ENCODE peak calls at places on chromosome 2, in ten cellular contexts. J is B cell; W is activated CD8-positive, alpha-beta T cell treated with anti-CD3 and anti-CD28 coated beads for 36 hours; B is HCEC 1CT; Z is T follicular helper cell; N is hippocampal formation; Q is neural progenitor cell; D is stimulated activated CD4-positive, alpha-beta T cell treated with anti-CD3 and anti-CD28 coated beads, Interleukin-4, amount 100 ng/mL, for 48 hours; O is NCI-H1092; F is activated B cell treated with CpG ODN at 0.5 μM for 24 hours. V is an unnamed sample.

GRCh38 chr2:190783513-190784263 is 96.9 kb upstream of the GLS start:
- DNase-seq in Z (no peak), J (no peak), W (no peak), Q (no peak), F (no peak), B (no peak), N (no peak), O (no peak), D (no peak), V (no peak)

GRCh38 chr2:28615691-28616090 is 119.8 kb downstream of the PLB1 start:
- DNase-seq in B (no peak), D (no peak), O (no peak), F (no peak), W (no peak), N (no peak), J (no peak), Z (no peak), Q (no peak), V (no peak)

GRCh38 chr2:54570925-54571694 is 115.0 kb downstream of the SPTBN1 start:
- DNase-seq in W (peak), N (no peak), F (no peak), D (peak), Z (peak), Q (no peak), J (peak), B (peak), O (no peak), V (peak)

GRCh38 chr2:130776550-130776949 is 21.2 kb downstream of the AMER3 start:
- DNase-seq in D (no peak), O (peak), Q (no peak), N (no peak), W (no peak), Z (no peak), J (no peak), B (no peak), F (no peak), V (no peak)

GRCh38 chr2:221529943-221530652 is 42.0 kb downstream of the EPHA4 start:
- DNase-seq in W (no peak), Z (no peak), O (no peak), Q (no peak), D (no peak), N (no peak), F (no peak), B (peak), J (no peak), V (no peak)

GRCh38 chr2:240420206-240420899 is 15.1 kb upstream of the GPC1 start:
- DNase-seq in W (no peak), B (no peak), Z (no peak), F (peak), O (no peak), D (no peak), N (no peak), J (no peak), Q (no peak), V (no peak)

GRCh38 chr2:54572636-54573531 is 116.8 kb downstream of the SPTBN1 start:
- DNase-seq in Z (no peak), J (no peak), W (peak), Q (no peak), N (no peak), F (no peak), D (peak), B (peak), O (no peak), V (no peak)

GRCh38 chr2:56460508-56460907 is 276.7 kb downstream of the CCDC85A start:
- DNase-seq in F (no peak), J (no peak), B (no peak), N (no peak), Q (no peak), W (no peak), O (no peak), D (no peak), Z (no peak), V (no peak)

GRCh38 chr2:55894720-55895119 is 28.9 kb downstream of the EFEMP1 start:
- DNase-seq in W (no peak), F (no peak), B (no peak), O (no peak), N (no peak), D (no peak), Q (no peak), Z (no peak), J (no peak), V (no peak)

GRCh38 chr2:109171444-109172334 is 42.7 kb downstream of the SH3RF3 start:
- DNase-seq in J (no peak), Q (no peak), Z (no peak), W (no peak), O (no peak), B (peak), N (no peak), F (no peak), D (no peak), V (no peak)

GRCh38 chr2:146523218-146523617 is 1321.6 kb upstream of the ACVR2A start:
- DNase-seq in Z (no peak), Q (no peak), F (no peak), B (peak), W (no peak), O (no peak), J (no peak), N (peak), D (no peak), V (no peak)

GRCh38 chr2:133810559-133810958 is 242.3 kb upstream of the NCKAP5 start:
- DNase-seq in Q (no peak), F (no peak), B (no peak), W (no peak), D (no peak), J (no peak), N (no peak), Z (no peak), O (no peak), V (no peak)

GRCh38 chr2:225025917-225026571 is 16.2 kb downstream of the DOCK10 start:
- DNase-seq in Q (no peak), N (no peak), B (peak), O (no peak), J (no peak), D (no peak), F (no peak), Z (no peak), W (no peak), V (no peak)

GRCh38 chr2:231709636-231709980 is 1.3 kb downstream of the PTMA start:
- DNase-seq in O (peak), B (peak), F (no peak), J (no peak), Q (peak), Z (no peak), D (peak), N (no peak), W (peak), V (peak)

GRCh38 chr2:156430236-156430977 is 5.8 kb upstream of the GPD2 start:
- DNase-seq in B (no peak), F (no peak), W (no peak), O (no peak), N (no peak), J (no peak), Z (no peak), D (no peak), Q (no peak), V (no peak)

GRCh38 chr2:239830066-239830717 is 194.9 kb downstream of the NDUFA10 start:
- DNase-seq in Q (no peak), J (no peak), W (no peak), F (no peak), D (no peak), B (no peak), O (no peak), Z (no peak), N (no peak), V (no peak)

GRCh38 chr2:120626566-120626965 is 109.1 kb upstream of the GLI2 start:
- DNase-seq in Z (no peak), B (no peak), F (no peak), Q (no peak), N (no peak), O (no peak), D (no peak), J (no peak), W (no peak), V (no peak)

GRCh38 chr2:34001557-34001956 is 402.5 kb upstream of the FAM98A start:
- DNase-seq in Q (no peak), F (no peak), B (no peak), O (no peak), Z (no peak), W (no peak), J (no peak), D (no peak), N (no peak), V (no peak)

GRCh38 chr2:216553093-216553478 is 54.4 kb downstream of the RPL37A start:
- DNase-seq in B (peak), W (no peak), F (no peak), Q (no peak), D (no peak), Z (no peak), J (no peak), N (no peak), O (no peak), V (no peak)

GRCh38 chr2:219279916-219280516 is 850 bp downstream of the DNAJB2 start:
- DNase-seq in D (no peak), W (no peak), Q (peak), O (no peak), F (no peak), J (peak), B (no peak), N (no peak), Z (no peak), V (no peak)

GRCh38 chr2:196259507-196260481 is 88.4 kb upstream of the STK17B start:
- DNase-seq in W (peak), N (no peak), Z (peak), Q (no peak), J (peak), F (no peak), B (peak), O (no peak), D (no peak), V (no peak)

GRCh38 chr2:26917135-26917836 is 53.2 kb upstream of the MAPRE3 start:
- DNase-seq in N (no peak), O (no peak), Q (no peak), F (no peak), D (no peak), J (no peak), W (no peak), Z (no peak), B (no peak), V (no peak)

GRCh38 chr2:50335433-50335832 is 696.5 kb downstream of the NRXN1 start:
- DNase-seq in W (no peak), J (no peak), F (no peak), Q (peak), N (no peak), Z (no peak), B (no peak), O (no peak), D (no peak), V (no peak)

GRCh38 chr2:131105950-131106801 is 1.0 kb downstream of the PLEKHB2 start:
- DNase-seq in N (no peak), O (no peak), J (peak), D (peak), W (peak), B (peak), Z (no peak), Q (peak), F (peak), V (no peak)

GRCh38 chr2:219041252-219041651 is at the start of gene CFAP65:
- DNase-seq in F (no peak), B (peak), J (no peak), N (peak), Q (peak), Z (no peak), D (no peak), O (no peak), W (peak), V (peak)

GRCh38 chr2:235740821-235741220 is 247.0 kb downstream of the AGAP1 start:
- DNase-seq in W (peak), F (no peak), Q (peak), N (no peak), J (no peak), Z (no peak), D (no peak), O (no peak), B (peak), V (no peak)

GRCh38 chr2:185374878-185375277 is 363.7 kb upstream of the FSIP2 start:
- DNase-seq in D (no peak), B (peak), O (no peak), W (no peak), N (no peak), Q (no peak), J (no peak), Z (no peak), F (no peak), V (no peak)